ENCODE peak calls at places on chromosomes 4 and X, in six cellular contexts. One of them, this sample, is unnamed.

GRCh38 chr4:150411527-150411926 is 170.4 kb upstream of the MAB21L2 start:
- DNase-seq in transverse colon: no peak
- DNase-seq in suprapubic skin: no peak
- DNase-seq in epithelial cell of esophagus: no peak
- DNase-seq in fibroblast of lung: no peak
- DNase-seq in cardiac fibroblast: peak; percentile 18
- DNase-seq in this sample: no peak

GRCh38 chrX:140503714-140504351 is 1.0 kb downstream of the SOX3 start:
- DNase-seq in transverse colon: no peak
- DNase-seq in suprapubic skin: no peak
- DNase-seq in epithelial cell of esophagus: no peak
- DNase-seq in fibroblast of lung: no peak
- DNase-seq in cardiac fibroblast: no peak
- DNase-seq in this sample: no peak

GRCh38 chrX:116239944-116240391 is 69.4 kb downstream of the AGTR2 start:
- DNase-seq in transverse colon: no peak
- DNase-seq in suprapubic skin: no peak
- DNase-seq in epithelial cell of esophagus: peak; percentile 70
- DNase-seq in fibroblast of lung: peak; percentile 55
- DNase-seq in cardiac fibroblast: peak; percentile 52
- DNase-seq in this sample: no peak

GRCh38 chrX:123779908-123780396 is 47.1 kb upstream of the THOC2 start:
- DNase-seq in transverse colon: no peak
- DNase-seq in suprapubic skin: no peak
- DNase-seq in epithelial cell of esophagus: peak; percentile 16
- DNase-seq in fibroblast of lung: no peak
- DNase-seq in cardiac fibroblast: no peak
- DNase-seq in this sample: no peak

GRCh38 chr4:47668810-47669408 is 169.0 kb downstream of the CORIN start:
- DNase-seq in transverse colon: no peak
- DNase-seq in suprapubic skin: no peak
- DNase-seq in epithelial cell of esophagus: peak; percentile 64
- DNase-seq in fibroblast of lung: peak; percentile 76
- DNase-seq in cardiac fibroblast: peak; percentile 79
- DNase-seq in this sample: peak; percentile 35

GRCh38 chr4:123787710-123788109 is 391.1 kb downstream of the SPRY1 start:
- DNase-seq in transverse colon: no peak
- DNase-seq in suprapubic skin: no peak
- DNase-seq in epithelial cell of esophagus: no peak
- DNase-seq in fibroblast of lung: no peak
- DNase-seq in cardiac fibroblast: peak; percentile 58
- DNase-seq in this sample: no peak

GRCh38 chrX:56733459-56734046 is 4.5 kb downstream of the NBDY start:
- DNase-seq in transverse colon: peak; percentile 61
- DNase-seq in suprapubic skin: no peak
- DNase-seq in epithelial cell of esophagus: peak; percentile 53
- DNase-seq in fibroblast of lung: peak; percentile 51
- DNase-seq in cardiac fibroblast: peak; percentile 73
- DNase-seq in this sample: peak; percentile 80

GRCh38 chr4:169971456-169972015 is 54.7 kb downstream of the MFAP3L start:
- DNase-seq in transverse colon: no peak
- DNase-seq in suprapubic skin: no peak
- DNase-seq in epithelial cell of esophagus: peak; percentile 7
- DNase-seq in fibroblast of lung: no peak
- DNase-seq in cardiac fibroblast: peak; percentile 30
- DNase-seq in this sample: no peak

GRCh38 chrX:53320543-53321215 is 39.3 kb upstream of the IQSEC2 start:
- DNase-seq in transverse colon: peak; percentile 17
- DNase-seq in suprapubic skin: no peak
- DNase-seq in epithelial cell of esophagus: no peak
- DNase-seq in fibroblast of lung: no peak
- DNase-seq in cardiac fibroblast: no peak
- DNase-seq in this sample: no peak

GRCh38 chr4:128480945-128481344 is 193.3 kb upstream of the PGRMC2 start:
- DNase-seq in transverse colon: no peak
- DNase-seq in suprapubic skin: no peak
- DNase-seq in epithelial cell of esophagus: no peak
- DNase-seq in fibroblast of lung: no peak
- DNase-seq in cardiac fibroblast: no peak
- DNase-seq in this sample: no peak
- TF ChIP-seq CTCF in transverse colon: no peak
- TF ChIP-seq CTCF in suprapubic skin: no peak
- TF ChIP-seq CTCF in epithelial cell of esophagus: no peak
- TF ChIP-seq CTCF in fibroblast of lung: no peak
- TF ChIP-seq CTCF in cardiac fibroblast: no peak
- TF ChIP-seq CTCF in this sample: no peak

GRCh38 chr4:189511581-189511980 is 429.1 kb upstream of the FRG1 start:
- DNase-seq in transverse colon: no peak
- DNase-seq in suprapubic skin: no peak
- DNase-seq in epithelial cell of esophagus: no peak
- DNase-seq in fibroblast of lung: no peak
- DNase-seq in cardiac fibroblast: no peak
- DNase-seq in this sample: no peak
- TF ChIP-seq CTCF in transverse colon: no peak
- TF ChIP-seq CTCF in suprapubic skin: no peak
- TF ChIP-seq CTCF in epithelial cell of esophagus: no peak
- TF ChIP-seq CTCF in fibroblast of lung: no peak
- TF ChIP-seq CTCF in cardiac fibroblast: no peak
- TF ChIP-seq CTCF in this sample: no peak

DNA sequence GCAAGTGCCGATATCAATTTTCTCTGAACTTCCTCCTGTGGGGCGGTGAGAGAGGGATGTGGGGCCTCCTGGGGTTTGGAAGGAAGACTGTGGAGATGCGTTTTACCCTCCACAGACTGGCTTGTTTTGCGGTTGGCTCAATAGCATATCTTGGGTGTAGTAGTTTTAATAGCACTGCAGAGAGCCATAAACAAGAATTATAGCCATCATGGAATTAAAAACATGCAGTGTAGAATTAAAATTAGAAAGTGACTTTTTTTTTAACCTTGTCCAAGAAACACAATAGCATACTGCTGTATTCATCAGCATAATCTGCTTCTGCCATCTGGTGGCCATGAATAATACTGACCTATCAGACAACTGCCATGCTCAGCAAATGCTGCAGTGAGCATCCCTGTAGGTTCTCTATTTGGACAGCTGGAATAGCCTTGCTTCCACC is 47.3 kb upstream of the SCML1 start:
- DNase-seq in transverse colon: peak; percentile 41
- DNase-seq in suprapubic skin: no peak
- DNase-seq in epithelial cell of esophagus: peak; percentile 61
- DNase-seq in fibroblast of lung: peak; percentile 75
- DNase-seq in cardiac fibroblast: peak; percentile 71
- DNase-seq in this sample: peak; percentile 56
- TF ChIP-seq CTCF in transverse colon: peak; percentile 62
- TF ChIP-seq CTCF in suprapubic skin: peak; percentile 44
- TF ChIP-seq CTCF in epithelial cell of esophagus: peak; percentile 65
- TF ChIP-seq CTCF in fibroblast of lung: peak; percentile 47
- TF ChIP-seq CTCF in cardiac fibroblast: peak; percentile 45
- TF ChIP-seq CTCF in this sample: peak; percentile 49

GRCh38 chrX:153374426-153374825 is 26.7 kb downstream of the PNMA6E start:
- DNase-seq in transverse colon: no peak
- DNase-seq in suprapubic skin: no peak
- DNase-seq in epithelial cell of esophagus: no peak
- DNase-seq in fibroblast of lung: peak; percentile 4
- DNase-seq in cardiac fibroblast: peak; percentile 3
- DNase-seq in this sample: no peak
- TF ChIP-seq CTCF in transverse colon: no peak
- TF ChIP-seq CTCF in suprapubic skin: no peak
- TF ChIP-seq CTCF in epithelial cell of esophagus: no peak
- TF ChIP-seq CTCF in fibroblast of lung: no peak
- TF ChIP-seq CTCF in cardiac fibroblast: no peak
- TF ChIP-seq CTCF in this sample: no peak

DNA sequence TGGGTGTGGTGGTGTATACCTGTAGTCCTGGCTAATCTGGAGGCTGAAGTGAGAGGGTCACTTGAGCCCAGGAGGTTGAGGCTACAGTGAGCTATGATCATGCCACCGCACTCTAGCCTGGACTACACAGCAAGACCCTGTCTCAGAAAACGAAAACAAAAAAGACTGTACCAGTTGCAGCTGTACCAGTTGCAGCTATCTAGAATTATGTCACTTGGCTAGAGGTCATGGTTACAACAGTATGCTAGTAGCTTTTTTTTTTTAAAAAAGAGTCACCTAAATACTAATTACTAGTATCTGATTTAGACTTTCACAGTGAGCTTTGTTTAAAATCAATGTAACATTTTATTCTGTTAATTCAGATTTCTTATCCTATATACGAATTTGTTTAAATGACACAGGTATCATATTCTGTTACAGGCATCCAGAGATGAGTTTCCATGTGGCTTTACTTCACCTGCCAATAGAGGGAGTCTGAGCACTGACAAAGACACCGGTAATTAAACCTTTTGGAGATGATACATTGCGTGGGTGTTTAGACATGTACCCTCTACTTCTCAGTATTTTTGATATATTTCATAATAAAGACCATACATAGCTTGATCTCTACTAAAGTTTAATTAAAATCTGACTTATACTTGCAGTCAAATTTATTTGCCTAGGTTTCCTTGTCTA is 100.2 kb upstream of the IL13RA1 start:
- DNase-seq in transverse colon: no peak
- DNase-seq in suprapubic skin: no peak
- DNase-seq in epithelial cell of esophagus: peak; percentile 50
- DNase-seq in fibroblast of lung: no peak
- DNase-seq in cardiac fibroblast: peak; percentile 10
- DNase-seq in this sample: no peak
- TF ChIP-seq CTCF in transverse colon: no peak
- TF ChIP-seq CTCF in suprapubic skin: peak; percentile 16
- TF ChIP-seq CTCF in epithelial cell of esophagus: peak; percentile 64
- TF ChIP-seq CTCF in fibroblast of lung: no peak
- TF ChIP-seq CTCF in cardiac fibroblast: peak; percentile 39
- TF ChIP-seq CTCF in this sample: peak; percentile 14

GRCh38 chr4:23368081-23368697 is 521.7 kb downstream of the PPARGC1A start:
- DNase-seq in transverse colon: peak; percentile 44
- DNase-seq in suprapubic skin: no peak
- DNase-seq in epithelial cell of esophagus: peak; percentile 4
- DNase-seq in fibroblast of lung: peak; percentile 8
- DNase-seq in cardiac fibroblast: no peak
- DNase-seq in this sample: no peak
- TF ChIP-seq CTCF in transverse colon: peak; percentile 56
- TF ChIP-seq CTCF in suprapubic skin: no peak
- TF ChIP-seq CTCF in epithelial cell of esophagus: no peak
- TF ChIP-seq CTCF in fibroblast of lung: no peak
- TF ChIP-seq CTCF in cardiac fibroblast: no peak
- TF ChIP-seq CTCF in this sample: no peak

GRCh38 chr4:82677327-82677726 is 115.5 kb upstream of the TMEM150C start:
- DNase-seq in transverse colon: no peak
- DNase-seq in suprapubic skin: no peak
- DNase-seq in epithelial cell of esophagus: peak; percentile 79
- DNase-seq in fibroblast of lung: no peak
- DNase-seq in cardiac fibroblast: no peak
- DNase-seq in this sample: no peak

GRCh38 chr4:82681759-82682158 is 116.8 kb downstream of the SCD5 start:
- DNase-seq in transverse colon: no peak
- DNase-seq in suprapubic skin: no peak
- DNase-seq in epithelial cell of esophagus: no peak
- DNase-seq in fibroblast of lung: no peak
- DNase-seq in cardiac fibroblast: no peak
- DNase-seq in this sample: no peak

GRCh38 chr4:82678046-82678445 is 116.3 kb upstream of the TMEM150C start:
- DNase-seq in transverse colon: no peak
- DNase-seq in suprapubic skin: no peak
- DNase-seq in epithelial cell of esophagus: peak; percentile 53
- DNase-seq in fibroblast of lung: no peak
- DNase-seq in cardiac fibroblast: peak; percentile 58
- DNase-seq in this sample: no peak

GRCh38 chr4:82680834-82681233 is 117.8 kb downstream of the SCD5 start:
- DNase-seq in transverse colon: no peak
- DNase-seq in suprapubic skin: no peak
- DNase-seq in epithelial cell of esophagus: no peak
- DNase-seq in fibroblast of lung: no peak
- DNase-seq in cardiac fibroblast: no peak
- DNase-seq in this sample: no peak

DNA sequence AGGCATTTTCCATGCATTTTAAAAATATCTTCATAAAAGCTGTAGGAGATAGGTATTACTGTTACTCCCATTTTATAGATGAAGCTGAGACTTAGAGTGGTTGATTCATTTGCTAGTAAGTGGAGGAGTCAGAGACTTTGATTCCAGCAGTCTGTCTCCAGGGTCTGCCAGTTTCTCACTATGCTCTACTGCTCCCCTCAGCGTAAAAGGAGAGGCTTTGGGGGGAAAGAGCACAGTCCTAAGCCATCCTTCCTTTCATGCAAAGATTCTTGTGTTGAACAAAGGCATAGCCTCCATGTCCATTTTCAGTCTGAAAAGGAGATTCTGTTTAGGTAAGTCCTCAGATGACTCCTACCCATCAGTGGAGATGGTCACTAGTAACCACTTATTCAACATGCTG is 117.7 kb upstream of the TMEM150C start:
- DNase-seq in transverse colon: no peak
- DNase-seq in suprapubic skin: no peak
- DNase-seq in epithelial cell of esophagus: no peak
- DNase-seq in fibroblast of lung: no peak
- DNase-seq in cardiac fibroblast: no peak
- DNase-seq in this sample: no peak
- TF ChIP-seq CTCF in transverse colon: no peak
- TF ChIP-seq CTCF in suprapubic skin: no peak
- TF ChIP-seq CTCF in epithelial cell of esophagus: no peak
- TF ChIP-seq CTCF in fibroblast of lung: no peak
- TF ChIP-seq CTCF in cardiac fibroblast: no peak
- TF ChIP-seq CTCF in this sample: no peak

GRCh38 chr4:89657931-89658700 is 178.8 kb downstream of the SNCA start:
- DNase-seq in transverse colon: no peak
- DNase-seq in suprapubic skin: no peak
- DNase-seq in epithelial cell of esophagus: peak; percentile 47
- DNase-seq in fibroblast of lung: peak; percentile 74
- DNase-seq in cardiac fibroblast: peak; percentile 32
- DNase-seq in this sample: no peak
- TF ChIP-seq CTCF in transverse colon: no peak
- TF ChIP-seq CTCF in suprapubic skin: peak; percentile 13
- TF ChIP-seq CTCF in epithelial cell of esophagus: peak; percentile 55
- TF ChIP-seq CTCF in fibroblast of lung: peak; percentile 38
- TF ChIP-seq CTCF in cardiac fibroblast: peak; percentile 31
- TF ChIP-seq CTCF in this sample: peak; percentile 21

DNA sequence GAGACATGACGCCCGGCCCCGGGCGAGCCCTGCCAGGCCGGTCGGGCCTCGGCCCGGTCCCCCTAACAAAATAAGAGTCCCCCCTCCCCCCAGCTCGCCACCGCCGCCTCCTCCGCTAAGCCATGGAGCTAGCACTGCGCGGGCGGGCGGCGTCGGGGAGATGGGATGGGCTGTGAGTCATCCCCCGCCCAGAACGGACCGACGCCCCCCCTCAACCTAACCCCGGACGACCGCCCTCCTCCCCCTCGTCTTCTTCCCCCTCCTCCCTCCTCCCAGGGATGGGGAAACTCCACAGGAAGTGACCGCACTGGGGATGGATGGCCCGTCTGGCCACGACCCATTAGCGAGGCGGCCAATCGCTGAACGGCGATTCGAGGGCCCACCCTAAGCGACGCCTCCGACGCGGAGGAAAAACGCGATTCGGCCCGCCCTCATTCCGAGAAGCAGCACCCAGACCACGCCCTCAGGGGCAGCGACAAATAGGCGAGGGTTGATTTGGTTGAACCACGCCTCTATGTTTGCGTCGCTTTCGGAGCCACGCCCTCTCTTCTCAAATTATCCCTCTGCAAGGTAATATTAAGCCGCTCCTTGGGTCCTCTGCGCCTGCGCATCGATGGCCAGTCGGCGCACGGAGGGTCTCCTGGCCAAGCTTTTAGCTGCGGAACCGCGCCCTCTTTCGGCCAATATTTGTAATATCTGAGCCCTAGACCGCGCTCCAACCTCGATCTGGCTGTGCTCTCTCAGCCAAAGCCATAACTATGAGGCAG is at the start of gene TFE3:
- DNase-seq in transverse colon: peak; percentile 98
- DNase-seq in suprapubic skin: peak; percentile 99
- DNase-seq in epithelial cell of esophagus: peak; percentile 98
- DNase-seq in fibroblast of lung: peak; percentile 99
- DNase-seq in cardiac fibroblast: peak; percentile 99
- DNase-seq in this sample: peak; percentile 99
- TF ChIP-seq CTCF in transverse colon: peak; percentile 60
- TF ChIP-seq CTCF in suprapubic skin: peak; percentile 49
- TF ChIP-seq CTCF in epithelial cell of esophagus: peak; percentile 57
- TF ChIP-seq CTCF in fibroblast of lung: peak; percentile 44
- TF ChIP-seq CTCF in cardiac fibroblast: peak; percentile 45
- TF ChIP-seq CTCF in this sample: peak; percentile 33

This sample was measured in activated CD8-positive, alpha-beta T cell treated with anti-CD3 and anti-CD28 coated beads for 36 hours.